ENCODE peak calls at places on chromosomes 5 and 9, in four cellular contexts. Z is aorta, J is EL, E is Kasumi-1. Q is an unnamed sample.

GRCh38 chr9:119941081-119941480 is 571.8 kb upstream of the BRINP1 start:
- DNase-seq in Z (no peak), J (no peak), E (no peak), Q (no peak)

GRCh38 chr9:38619556-38620447 is 594 bp downstream of the ANKRD18A start:
- DNase-seq in Z (peak; percentile 43), J (no peak), E (no peak), Q (no peak)

GRCh38 chr5:17096975-17097695 is 120.3 kb upstream of the BASP1 start:
- DNase-seq in Z (no peak), J (no peak), E (no peak), Q (no peak)

GRCh38 chr5:41065691-41066335 is 5.3 kb downstream of the MROH2B start:
- DNase-seq in Z (no peak), J (no peak), E (no peak), Q (no peak)

GRCh38 chr9:129886226-129887174 is 51.2 kb downstream of the USP20 start:
- DNase-seq in Z (peak; percentile 62), J (no peak), E (no peak), Q (peak; percentile 44)

GRCh38 chr9:91775011-91775707 is 174.9 kb downstream of the ROR2 start:
- DNase-seq in Z (peak; percentile 63), J (peak; percentile 67), E (peak; percentile 58), Q (peak; percentile 69)

GRCh38 chr9:90340421-90340820 is 302.2 kb downstream of the DIRAS2 start:
- DNase-seq in Z (no peak), J (peak; percentile 52), E (no peak), Q (no peak)

GRCh38 chr5:113804943-113805342 is 291.4 kb downstream of the YTHDC2 start:
- DNase-seq in Z (no peak), J (no peak), E (no peak), Q (no peak)

GRCh38 chr9:134358026-134358967 is 32.0 kb downstream of the RXRA start:
- DNase-seq in Z (peak; percentile 74), J (peak; percentile 15), E (no peak), Q (no peak)

GRCh38 chr5:58317808-58318207 is 142.1 kb downstream of the PLK2 start:
- DNase-seq in Z (no peak), J (peak; percentile 34), E (no peak), Q (no peak)

GRCh38 chr5:98772415-98773213 is 849 bp upstream of the RGMB start:
- DNase-seq in Z (peak; percentile 79), J (peak; percentile 96), E (peak; percentile 61), Q (peak; percentile 89)

GRCh38 chr5:56264417-56265025 is 31.4 kb upstream of the ANKRD55 start:
- DNase-seq in Z (no peak), J (peak; percentile 62), E (peak; percentile 75), Q (peak; percentile 66)

GRCh38 chr5:136731241-136731885 is 366.0 kb upstream of the TRPC7 start:
- DNase-seq in Z (no peak), J (no peak), E (no peak), Q (no peak)

GRCh38 chr9:125399165-125399564 is 137.5 kb downstream of the GAPVD1 start:
- DNase-seq in Z (no peak), J (no peak), E (no peak), Q (no peak)

GRCh38 chr9:121842612-121842978 is 191.2 kb downstream of the DAB2IP start:
- DNase-seq in Z (no peak), J (peak; percentile 71), E (no peak), Q (peak; percentile 48)

GRCh38 chr5:147691134-147691533 is 91.4 kb downstream of the JAKMIP2 start:
- DNase-seq in Z (no peak), J (no peak), E (no peak), Q (no peak)